ENCODE peak calls at places on chromosome 3, in six cellular contexts. One of them, this sample, is unnamed.

GRCh38 chr3:130826516-130826915 is 67.4 kb upstream of the ATP2C1 start:
- DNase-seq in pancreas: no peak
- DNase-seq in heart right ventricle: no peak
- DNase-seq in upper lobe of right lung: no peak
- DNase-seq in HL-60: no peak
- DNase-seq in left lung: no peak
- DNase-seq in this sample: no peak

GRCh38 chr3:160830792-160831191 is 74.8 kb downstream of the PPM1L start:
- DNase-seq in pancreas: no peak
- DNase-seq in left lung: no peak
- DNase-seq in upper lobe of right lung: no peak
- DNase-seq in HL-60: no peak
- DNase-seq in heart right ventricle: no peak
- DNase-seq in this sample: no peak

GRCh38 chr3:106299300-106300098 is 430.7 kb upstream of the CBLB start:
- DNase-seq in upper lobe of right lung: no peak
- DNase-seq in pancreas: no peak
- DNase-seq in left lung: no peak
- DNase-seq in heart right ventricle: no peak
- DNase-seq in HL-60: no peak
- DNase-seq in this sample: no peak

GRCh38 chr3:127674793-127675189 is 2.0 kb downstream of the ABTB1 start:
- DNase-seq in pancreas: no peak
- DNase-seq in upper lobe of right lung: peak; percentile 34
- DNase-seq in HL-60: no peak
- DNase-seq in left lung: peak; percentile 64
- DNase-seq in heart right ventricle: no peak
- DNase-seq in this sample: peak; percentile 5

GRCh38 chr3:177610677-177611654 is 413.7 kb upstream of the TBL1XR1 start:
- DNase-seq in upper lobe of right lung: no peak
- DNase-seq in heart right ventricle: no peak
- DNase-seq in pancreas: peak; percentile 65
- DNase-seq in HL-60: no peak
- DNase-seq in left lung: no peak
- DNase-seq in this sample: no peak

GRCh38 chr3:190886945-190887344 is 24.5 kb upstream of the GMNC start:
- DNase-seq in left lung: no peak
- DNase-seq in heart right ventricle: no peak
- DNase-seq in HL-60: peak; percentile 49
- DNase-seq in pancreas: no peak
- DNase-seq in upper lobe of right lung: no peak
- DNase-seq in this sample: no peak

GRCh38 chr3:127137113-127137512 is 55.8 kb upstream of the PRR23E start:
- DNase-seq in HL-60: no peak
- DNase-seq in heart right ventricle: peak; percentile 47
- DNase-seq in pancreas: no peak
- DNase-seq in left lung: no peak
- DNase-seq in upper lobe of right lung: no peak
- DNase-seq in this sample: no peak

GRCh38 chr3:124362418-124362817 is 367.8 kb upstream of the UMPS start:
- DNase-seq in heart right ventricle: no peak
- DNase-seq in pancreas: no peak
- DNase-seq in left lung: no peak
- DNase-seq in upper lobe of right lung: no peak
- DNase-seq in HL-60: no peak
- DNase-seq in this sample: no peak

GRCh38 chr3:136545664-136546266 is 206.4 kb downstream of the STAG1 start:
- DNase-seq in left lung: no peak
- DNase-seq in HL-60: no peak
- DNase-seq in heart right ventricle: no peak
- DNase-seq in upper lobe of right lung: no peak
- DNase-seq in pancreas: no peak
- DNase-seq in this sample: no peak

GRCh38 chr3:99502871-99503270 is 135.5 kb upstream of the COL8A1 start:
- DNase-seq in HL-60: no peak
- DNase-seq in heart right ventricle: no peak
- DNase-seq in left lung: no peak
- DNase-seq in upper lobe of right lung: no peak
- DNase-seq in pancreas: no peak
- DNase-seq in this sample: no peak

GRCh38 chr3:124965413-124965812 is 30.9 kb upstream of the MUC13 start:
- DNase-seq in pancreas: no peak
- DNase-seq in HL-60: no peak
- DNase-seq in heart right ventricle: no peak
- DNase-seq in upper lobe of right lung: no peak
- DNase-seq in left lung: no peak
- DNase-seq in this sample: no peak

GRCh38 chr3:182971637-182972036 is 8.7 kb downstream of the DCUN1D1 start:
- DNase-seq in pancreas: no peak
- DNase-seq in upper lobe of right lung: no peak
- DNase-seq in left lung: no peak
- DNase-seq in heart right ventricle: no peak
- DNase-seq in HL-60: no peak
- DNase-seq in this sample: no peak

GRCh38 chr3:44396200-44397171 is 57.9 kb downstream of the TCAIM start:
- DNase-seq in heart right ventricle: no peak
- DNase-seq in upper lobe of right lung: no peak
- DNase-seq in pancreas: no peak
- DNase-seq in HL-60: no peak
- DNase-seq in left lung: no peak
- DNase-seq in this sample: no peak

GRCh38 chr3:29335921-29336320 is 55.0 kb downstream of the RBMS3 start:
- DNase-seq in HL-60: no peak
- DNase-seq in left lung: no peak
- DNase-seq in pancreas: no peak
- DNase-seq in heart right ventricle: no peak
- DNase-seq in upper lobe of right lung: no peak
- DNase-seq in this sample: no peak

GRCh38 chr3:177286034-177286433 is 88.8 kb upstream of the TBL1XR1 start:
- DNase-seq in pancreas: no peak
- DNase-seq in left lung: no peak
- DNase-seq in heart right ventricle: no peak
- DNase-seq in upper lobe of right lung: no peak
- DNase-seq in HL-60: no peak
- DNase-seq in this sample: no peak

GRCh38 chr3:65811917-65812316 is 226.8 kb downstream of the MAGI1 start:
- DNase-seq in heart right ventricle: no peak
- DNase-seq in pancreas: no peak
- DNase-seq in left lung: no peak
- DNase-seq in upper lobe of right lung: no peak
- DNase-seq in HL-60: no peak
- DNase-seq in this sample: no peak

GRCh38 chr3:90010341-90010740 is 902.9 kb downstream of the EPHA3 start:
- DNase-seq in upper lobe of right lung: no peak
- DNase-seq in pancreas: no peak
- DNase-seq in HL-60: no peak
- DNase-seq in heart right ventricle: no peak
- DNase-seq in left lung: no peak
- DNase-seq in this sample: no peak

GRCh38 chr3:119715105-119715504 is 12.3 kb downstream of the CFAP91 start:
- DNase-seq in pancreas: no peak
- DNase-seq in HL-60: no peak
- DNase-seq in upper lobe of right lung: no peak
- DNase-seq in left lung: no peak
- DNase-seq in heart right ventricle: no peak
- DNase-seq in this sample: no peak

GRCh38 chr3:100662113-100662823 is 47.0 kb upstream of the TFG start:
- DNase-seq in upper lobe of right lung: no peak
- DNase-seq in pancreas: no peak
- DNase-seq in HL-60: no peak
- DNase-seq in left lung: no peak
- DNase-seq in heart right ventricle: no peak
- DNase-seq in this sample: no peak

GRCh38 chr3:38039101-38039898 is at the start of gene DLEC1:
- DNase-seq in HL-60: no peak
- DNase-seq in upper lobe of right lung: peak; percentile 88
- DNase-seq in heart right ventricle: peak; percentile 63
- DNase-seq in left lung: peak; percentile 93
- DNase-seq in pancreas: peak; percentile 61
- DNase-seq in this sample: no peak

GRCh38 chr3:48782046-48782445 is 65.0 kb upstream of the IP6K2 start:
- DNase-seq in pancreas: no peak
- DNase-seq in HL-60: no peak
- DNase-seq in heart right ventricle: no peak
- DNase-seq in upper lobe of right lung: no peak
- DNase-seq in left lung: no peak
- DNase-seq in this sample: no peak

GRCh38 chr3:184561329-184562145 is at the start of gene EPHB3:
- DNase-seq in left lung: peak; percentile 98
- DNase-seq in heart right ventricle: peak; percentile 98
- DNase-seq in upper lobe of right lung: peak; percentile 99
- DNase-seq in pancreas: peak; percentile 99
- DNase-seq in HL-60: peak; percentile 88
- DNase-seq in this sample: peak; percentile 99

GRCh38 chr3:155934215-155934614 is 63.8 kb downstream of the GMPS start:
- DNase-seq in left lung: no peak
- DNase-seq in pancreas: no peak
- DNase-seq in heart right ventricle: peak; percentile 40
- DNase-seq in upper lobe of right lung: no peak
- DNase-seq in HL-60: no peak
- DNase-seq in this sample: no peak

GRCh38 chr3:195662-196061 is 901 bp upstream of the CHL1 start:
- DNase-seq in left lung: no peak
- DNase-seq in HL-60: no peak
- DNase-seq in heart right ventricle: no peak
- DNase-seq in pancreas: no peak
- DNase-seq in upper lobe of right lung: no peak
- DNase-seq in this sample: peak; percentile 33

GRCh38 chr3:130834476-130834875 is 59.4 kb upstream of the ATP2C1 start:
- DNase-seq in upper lobe of right lung: no peak
- DNase-seq in left lung: no peak
- DNase-seq in pancreas: no peak
- DNase-seq in heart right ventricle: no peak
- DNase-seq in HL-60: no peak
- DNase-seq in this sample: no peak

GRCh38 chr3:150457996-150458395 is 49.9 kb downstream of the TSC22D2 start:
- DNase-seq in pancreas: no peak
- DNase-seq in HL-60: no peak
- DNase-seq in heart right ventricle: no peak
- DNase-seq in left lung: no peak
- DNase-seq in upper lobe of right lung: no peak
- DNase-seq in this sample: no peak

GRCh38 chr3:123096701-123097100 is 29.9 kb downstream of the PDIA5 start:
- DNase-seq in heart right ventricle: peak; percentile 78
- DNase-seq in HL-60: no peak
- DNase-seq in upper lobe of right lung: no peak
- DNase-seq in pancreas: peak; percentile 29
- DNase-seq in left lung: no peak
- DNase-seq in this sample: peak; percentile 74

GRCh38 chr3:45362768-45363167 is 25.6 kb upstream of the LARS2 start:
- DNase-seq in left lung: no peak
- DNase-seq in heart right ventricle: no peak
- DNase-seq in HL-60: peak; percentile 71
- DNase-seq in upper lobe of right lung: no peak
- DNase-seq in pancreas: no peak
- DNase-seq in this sample: no peak

GRCh38 chr3:33278106-33278672 is 947 bp downstream of the FBXL2 start:
- DNase-seq in left lung: no peak
- DNase-seq in HL-60: no peak
- DNase-seq in upper lobe of right lung: no peak
- DNase-seq in heart right ventricle: no peak
- DNase-seq in pancreas: no peak
- DNase-seq in this sample: no peak

GRCh38 chr3:46065294-46065705 is 38.0 kb upstream of the XCR1 start:
- DNase-seq in pancreas: peak; percentile 29
- DNase-seq in heart right ventricle: peak; percentile 37
- DNase-seq in left lung: no peak
- DNase-seq in upper lobe of right lung: no peak
- DNase-seq in HL-60: no peak
- DNase-seq in this sample: no peak

GRCh38 chr3:138049157-138049919 is 39.4 kb downstream of the CLDN18 start:
- DNase-seq in upper lobe of right lung: no peak
- DNase-seq in pancreas: no peak
- DNase-seq in left lung: no peak
- DNase-seq in heart right ventricle: no peak
- DNase-seq in HL-60: no peak
- DNase-seq in this sample: no peak

GRCh38 chr3:88000853-88001252 is 58.0 kb downstream of the CGGBP1 start:
- DNase-seq in heart right ventricle: no peak
- DNase-seq in pancreas: no peak
- DNase-seq in HL-60: no peak
- DNase-seq in upper lobe of right lung: no peak
- DNase-seq in left lung: no peak
- DNase-seq in this sample: no peak

GRCh38 chr3:134106580-134106979 is 76.9 kb upstream of the SLCO2A1 start:
- DNase-seq in pancreas: peak; percentile 30
- DNase-seq in left lung: no peak
- DNase-seq in upper lobe of right lung: no peak
- DNase-seq in HL-60: no peak
- DNase-seq in heart right ventricle: no peak
- DNase-seq in this sample: no peak

GRCh38 chr3:27885641-27886040 is 163.5 kb upstream of the EOMES start:
- DNase-seq in HL-60: no peak
- DNase-seq in pancreas: no peak
- DNase-seq in heart right ventricle: no peak
- DNase-seq in upper lobe of right lung: no peak
- DNase-seq in left lung: no peak
- DNase-seq in this sample: no peak
- H3K4me3 ChIP-seq in HL-60: no peak overlapping the region
- H3K4me3 ChIP-seq in pancreas: no peak overlapping the region
- H3K4me3 ChIP-seq in heart right ventricle: no peak overlapping the region
- H3K4me3 ChIP-seq in upper lobe of right lung: no peak overlapping the region
- H3K4me3 ChIP-seq in left lung: no peak overlapping the region
- H3K4me3 ChIP-seq in this sample: no peak overlapping the region

DNA sequence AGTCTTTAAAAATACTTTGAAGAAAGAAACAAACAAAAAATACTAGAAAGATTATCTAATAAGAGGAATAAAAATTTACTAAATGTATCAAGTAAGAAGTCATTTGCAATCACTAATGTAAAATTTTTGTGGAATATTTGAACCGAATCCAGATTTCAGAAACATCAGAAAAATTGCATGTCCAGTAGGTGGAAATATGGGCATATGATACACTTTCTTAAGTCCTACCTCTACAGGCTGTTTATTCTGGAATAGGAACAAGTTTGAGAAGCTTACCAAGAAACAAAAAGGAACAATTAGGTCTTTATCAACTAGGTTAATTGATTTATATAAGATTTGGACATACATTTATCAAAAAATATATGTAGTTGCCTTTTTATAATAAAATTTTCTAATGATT is 292.9 kb upstream of the ROBO1 start:
- DNase-seq in HL-60: no peak
- DNase-seq in heart right ventricle: no peak
- DNase-seq in left lung: no peak
- DNase-seq in pancreas: no peak
- DNase-seq in upper lobe of right lung: no peak
- DNase-seq in this sample: no peak
- TF ChIP-seq CTCF in HL-60: no peak
- TF ChIP-seq CTCF in heart right ventricle: no peak
- TF ChIP-seq CTCF in left lung: no peak
- TF ChIP-seq CTCF in pancreas: no peak
- TF ChIP-seq CTCF in upper lobe of right lung: no peak
- TF ChIP-seq CTCF in this sample: no peak

GRCh38 chr3:139198929-139199328 is 144.9 kb upstream of the MRPS22 start:
- DNase-seq in HL-60: no peak
- DNase-seq in upper lobe of right lung: no peak
- DNase-seq in pancreas: no peak
- DNase-seq in heart right ventricle: no peak
- DNase-seq in left lung: no peak
- DNase-seq in this sample: no peak
- H3K27ac ChIP-seq in HL-60: no peak overlapping the region
- H3K27ac ChIP-seq in upper lobe of right lung: no peak overlapping the region
- H3K27ac ChIP-seq in pancreas: no peak overlapping the region
- H3K27ac ChIP-seq in heart right ventricle: no peak overlapping the region
- H3K27ac ChIP-seq in left lung: no peak overlapping the region
- H3K27ac ChIP-seq in this sample: no peak overlapping the region

GRCh38 chr3:15610083-15610482 is 8.5 kb downstream of the BTD start:
- DNase-seq in heart right ventricle: no peak
- DNase-seq in left lung: no peak
- DNase-seq in HL-60: peak; percentile 69
- DNase-seq in pancreas: no peak
- DNase-seq in upper lobe of right lung: peak; percentile 73
- DNase-seq in this sample: no peak
- H3K4me3 ChIP-seq in heart right ventricle: no peak overlapping the region
- H3K4me3 ChIP-seq in left lung: no peak overlapping the region
- H3K4me3 ChIP-seq in HL-60: no peak overlapping the region
- H3K4me3 ChIP-seq in pancreas: no peak overlapping the region
- H3K4me3 ChIP-seq in upper lobe of right lung: no peak overlapping the region
- H3K4me3 ChIP-seq in this sample: no peak overlapping the region

This sample was measured in dorsolateral prefrontal cortex.